ENCODE peak calls at places on chromosomes 3 and 15, in six cellular contexts. Z is neural progenitor cell, X is body of pancreas, R is heart right ventricle, G is lower lobe of right lung, K is DND-41. S is an unnamed sample. For H3K36me3, the result is how much of the 10 kb centered on the place peaks cover.

GRCh38 chr3:53711387-53711786 is 134.8 kb downstream of the CHDH start:
- DNase-seq in Z (no peak), X (no peak), R (no peak), G (no peak), K (no peak), S (no peak)

GRCh38 chr3:15098503-15099363 is at the start of gene RBSN:
- DNase-seq in Z (peak), X (peak), R (peak), G (peak), K (peak), S (peak)

GRCh38 chr3:124084398-124084881 is 92.5 kb upstream of the ROPN1 start:
- DNase-seq in Z (no peak), X (no peak), R (no peak), G (no peak), K (no peak), S (no peak)

GRCh38 chr3:112136959-112137693 is 4.1 kb upstream of the GCSAM start:
- DNase-seq in Z (peak), X (no peak), R (no peak), G (no peak), K (no peak), S (peak)

GRCh38 chr3:115092220-115092791 is 54.8 kb downstream of the ZBTB20 start:
- DNase-seq in Z (peak), X (peak), R (peak), G (peak), K (peak), S (peak)

GRCh38 chr3:188584162-188584529 is 430.2 kb downstream of the LPP start:
- DNase-seq in Z (no peak), X (no peak), R (no peak), G (no peak), K (no peak), S (peak)

GRCh38 chr3:11312139-11312538 is 39.9 kb downstream of the ATG7 start:
- DNase-seq in Z (no peak), X (no peak), R (no peak), G (no peak), K (no peak), S (no peak)

GRCh38 chr3:27633224-27633545 is 88.9 kb downstream of the EOMES start:
- DNase-seq in Z (no peak), X (no peak), R (no peak), G (no peak), K (no peak), S (no peak)

GRCh38 chr3:187131981-187132380 is 7.3 kb downstream of the RPL39L start:
- DNase-seq in Z (no peak), X (no peak), R (no peak), G (no peak), K (no peak), S (no peak)

GRCh38 chr15:91027677-91028076 is 5.3 kb upstream of the VPS33B start:
- DNase-seq in Z (no peak), X (no peak), R (no peak), G (no peak), K (no peak), S (no peak)

GRCh38 chr15:62841269-62841628 is 201.3 kb upstream of the TPM1 start:
- DNase-seq in Z (no peak), X (no peak), R (no peak), G (no peak), K (no peak), S (no peak)

GRCh38 chr3:74273555-74274402 is 340.7 kb downstream of the CNTN3 start:
- DNase-seq in Z (no peak), X (no peak), R (no peak), G (no peak), K (no peak), S (no peak)

GRCh38 chr3:72776-73175 is 123.8 kb upstream of the CHL1 start:
- DNase-seq in Z (no peak), X (no peak), R (no peak), G (no peak), K (no peak), S (no peak)

GRCh38 chr3:23900744-23901143 is 16.0 kb downstream of the NKIRAS1 start:
- DNase-seq in Z (no peak), X (no peak), R (no peak), G (no peak), K (no peak), S (no peak)

GRCh38 chr15:68634531-68634930 is 55.7 kb downstream of the CORO2B start:
- DNase-seq in Z (no peak), X (no peak), R (no peak), G (no peak), K (no peak), S (peak)

GRCh38 chr15:78061963-78062427 is 15.5 kb downstream of the TBC1D2B start:
- DNase-seq in Z (no peak), X (no peak), R (no peak), G (no peak), K (peak), S (peak)

GRCh38 chr3:33858131-33858530 is 59.7 kb downstream of the PDCD6IP start:
- DNase-seq in Z (no peak), X (no peak), R (no peak), G (no peak), K (no peak), S (no peak)

GRCh38 chr3:33860355-33861047 is 62.1 kb downstream of the PDCD6IP start:
- DNase-seq in Z (no peak), X (no peak), R (no peak), G (no peak), K (no peak), S (no peak)

DNA sequence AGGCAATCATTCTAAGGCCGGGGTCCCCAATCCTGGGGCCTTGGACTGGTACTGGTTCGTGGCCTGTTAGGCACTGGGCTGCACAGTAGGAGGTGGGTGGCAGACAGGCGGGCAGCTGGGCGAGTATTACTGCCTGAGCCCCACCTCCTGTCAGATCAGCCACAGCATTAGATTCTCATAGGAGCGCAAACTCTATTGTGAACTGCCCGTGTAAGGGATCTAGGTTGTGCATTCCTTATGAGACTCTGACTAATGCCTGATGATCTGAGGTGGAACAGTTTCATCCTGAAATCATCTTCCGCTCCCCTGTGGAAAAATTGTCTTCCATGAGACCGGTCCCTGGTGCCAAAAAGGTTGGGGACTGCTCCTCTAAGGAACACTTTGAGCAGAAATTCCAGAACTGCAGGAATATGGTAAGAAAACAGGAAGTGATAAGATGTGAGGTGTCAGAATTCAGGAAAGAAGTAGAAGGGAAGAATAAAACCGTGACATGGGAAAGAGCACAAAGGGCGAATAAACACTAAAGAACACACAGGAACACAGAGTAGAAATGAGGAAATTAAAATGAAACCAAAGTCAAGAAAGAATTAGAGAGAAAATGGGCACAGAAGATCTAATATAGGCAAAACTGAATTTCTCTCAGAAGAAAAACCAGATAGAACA is 57.6 kb downstream of the PDCD6IP start:
- DNase-seq in Z (no peak), X (no peak), R (no peak), G (no peak), K (no peak), S (no peak)
- H3K36me3 ChIP-seq in Z (under half), X (under half), R (under half), G (half or more), K (under half), S (half or more)

GRCh38 chr3:52208556-52208955 is 10.6 kb downstream of the ALAS1 start:
- DNase-seq in Z (no peak), X (no peak), R (no peak), G (no peak), K (no peak), S (no peak)

GRCh38 chr3:52211268-52211891 is 13.4 kb downstream of the ALAS1 start:
- DNase-seq in Z (no peak), X (no peak), R (no peak), G (no peak), K (no peak), S (no peak)

GRCh38 chr3:52213005-52213404 is 12.4 kb downstream of the TLR9 start:
- DNase-seq in Z (no peak), X (no peak), R (no peak), G (no peak), K (no peak), S (no peak)

GRCh38 chr3:52210037-52210436 is 12.1 kb downstream of the ALAS1 start:
- DNase-seq in Z (no peak), X (no peak), R (no peak), G (no peak), K (no peak), S (no peak)

GRCh38 chr3:52210550-52211046 is 12.6 kb downstream of the ALAS1 start:
- DNase-seq in Z (no peak), X (no peak), R (no peak), G (no peak), K (no peak), S (no peak)
- H3K36me3 ChIP-seq in Z (under half), X (under half), R (half or more), G (half or more), K (half or more), S (half or more)

GRCh38 chr15:73273181-73274002 is 95.4 kb downstream of the HCN4 start:
- DNase-seq in Z (peak), X (peak), R (peak), G (no peak), K (peak), S (peak)
- H3K36me3 ChIP-seq in Z (under half), X (under half), R (under half), G (under half), K (under half), S (under half)

GRCh38 chr15:52551762-52552161 is 17.1 kb downstream of the ARPP19 start:
- DNase-seq in Z (no peak), X (no peak), R (no peak), G (peak), K (no peak), S (no peak)
- H3K36me3 ChIP-seq in Z (half or more), X (under half), R (under half), G (half or more), K (half or more), S (half or more)

GRCh38 chr3:32483772-32484171 is 18.9 kb downstream of the CMTM6 start:
- DNase-seq in Z (no peak), X (no peak), R (no peak), G (no peak), K (no peak), S (no peak)

GRCh38 chr3:32492684-32493436 is 9.8 kb downstream of the CMTM6 start:
- DNase-seq in Z (no peak), X (no peak), R (no peak), G (no peak), K (no peak), S (no peak)

GRCh38 chr3:32484437-32484836 is 18.2 kb downstream of the CMTM6 start:
- DNase-seq in Z (no peak), X (no peak), R (no peak), G (no peak), K (no peak), S (peak)

GRCh38 chr3:32488609-32489008 is 14.0 kb downstream of the CMTM6 start:
- DNase-seq in Z (no peak), X (no peak), R (no peak), G (no peak), K (no peak), S (no peak)

GRCh38 chr3:32487781-32488526 is 14.7 kb downstream of the CMTM6 start:
- DNase-seq in Z (no peak), X (no peak), R (no peak), G (no peak), K (no peak), S (no peak)
- H3K36me3 ChIP-seq in Z (under half), X (under half), R (under half), G (half or more), K (under half), S (half or more)

DNA sequence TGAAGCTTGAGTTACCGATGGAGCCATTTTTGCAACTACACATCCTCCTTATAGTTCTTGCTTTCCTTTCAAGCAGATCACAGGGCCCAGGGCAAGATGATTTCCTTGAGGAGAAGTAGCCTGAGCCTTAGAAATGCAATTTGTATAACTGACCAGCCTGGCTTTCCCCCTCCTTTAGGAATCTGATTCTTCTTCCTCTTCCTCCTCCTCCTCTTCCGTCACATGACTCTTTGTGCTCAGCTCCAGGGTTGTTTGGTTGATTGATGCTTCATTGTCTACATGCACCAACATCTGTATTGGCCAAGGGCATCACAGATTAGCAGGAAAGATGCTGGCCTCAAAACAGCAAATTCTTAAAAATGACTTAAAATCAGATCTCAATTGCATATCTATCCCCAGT is 3.3 kb downstream of the SNAPC5 start:
- DNase-seq in Z (no peak), X (no peak), R (no peak), G (no peak), K (no peak), S (no peak)
- H3K36me3 ChIP-seq in Z (under half), X (under half), R (under half), G (half or more), K (half or more), S (half or more)

GRCh38 chr3:44444896-44445691 is 32.4 kb downstream of the ZNF445 start:
- DNase-seq in Z (no peak), X (no peak), R (no peak), G (no peak), K (no peak), S (no peak)
- H3K36me3 ChIP-seq in Z (under half), X (under half), R (under half), G (half or more), K (half or more), S (under half)

GRCh38 chr15:34927726-34928125 is 41.8 kb downstream of the AQR start:
- DNase-seq in Z (no peak), X (no peak), R (no peak), G (no peak), K (no peak), S (no peak)
- H3K36me3 ChIP-seq in Z (under half), X (under half), R (under half), G (half or more), K (half or more), S (half or more)

S was measured in OCI-LY7.